ENCODE peak calls at places on chromosomes 4 and X, in six cellular contexts. H is astrocyte of the spinal cord; O is right cardiac atrium; C is AG04449; I is brain microvascular endothelial cell; Q is stimulated activated CD8-positive, alpha-beta memory T cell treated with anti-CD3 and anti-CD28 coated beads, Interleukin-12 subunit alpha, Interleukin-12 subunit beta, amount 100 ng/mL, for 1 hour. X is an unnamed sample.

GRCh38 chr4:100103671-100104070 is 86.6 kb downstream of the DDIT4L start:
- DNase-seq in H (no peak), O (no peak), C (no peak), I (no peak), Q (no peak), X (no peak)

GRCh38 chrX:136920001-136920400 is 39.5 kb upstream of the RBMX start:
- DNase-seq in H (peak; percentile 35), O (no peak), C (no peak), I (no peak), Q (no peak), X (no peak)

GRCh38 chrX:45851434-45851991 is 650.8 kb upstream of the DIPK2B start:
- DNase-seq in H (no peak), O (peak; percentile 44), C (no peak), I (no peak), Q (no peak), X (no peak)

GRCh38 chr4:165360041-165360782 is 18.6 kb upstream of the CPE start:
- DNase-seq in H (no peak), O (no peak), C (no peak), I (no peak), Q (no peak), X (no peak)

GRCh38 chr4:156946508-156947197 is 24.9 kb downstream of the PDGFC start:
- DNase-seq in H (peak; percentile 98), O (no peak), C (peak; percentile 93), I (peak; percentile 99), Q (no peak), X (no peak)

GRCh38 chrX:47573334-47574095 is 8.7 kb upstream of the TIMP1 start:
- DNase-seq in H (peak; percentile 39), O (peak; percentile 83), C (no peak), I (no peak), Q (no peak), X (peak; percentile 68)

GRCh38 chrX:71996826-71997225 is 86.2 kb downstream of the NHSL2 start:
- DNase-seq in H (no peak), O (peak; percentile 78), C (no peak), I (no peak), Q (no peak), X (no peak)

GRCh38 chr4:102492531-102493241 is 8.5 kb upstream of the NFKB1 start:
- DNase-seq in H (no peak), O (no peak), C (no peak), I (no peak), Q (no peak), X (no peak)

GRCh38 chr4:161463436-161463835 is 700.4 kb downstream of the FSTL5 start:
- DNase-seq in H (no peak), O (no peak), C (no peak), I (no peak), Q (no peak), X (no peak)

GRCh38 chrX:48474127-48474526 is 1.9 kb upstream of the FTSJ1 start:
- DNase-seq in H (no peak), O (no peak), C (no peak), I (no peak), Q (no peak), X (no peak)

GRCh38 chr4:53005149-53005546 is 143.0 kb downstream of the RASL11B start:
- DNase-seq in H (no peak), O (no peak), C (no peak), I (no peak), Q (no peak), X (no peak)

GRCh38 chrX:129347291-129347690 is 176.0 kb downstream of the SMARCA1 start:
- DNase-seq in H (no peak), O (no peak), C (no peak), I (no peak), Q (no peak), X (no peak)

GRCh38 chrX:40108084-40108958 is 10.6 kb upstream of the BCOR start:
- DNase-seq in H (peak; percentile 62), O (peak; percentile 76), C (no peak), I (no peak), Q (no peak), X (no peak)

GRCh38 chrX:9785944-9786741 is at the start of gene SHROOM2:
- DNase-seq in H (no peak), O (peak; percentile 64), C (no peak), I (no peak), Q (no peak), X (no peak)

GRCh38 chrX:9429767-9430166 is 35.1 kb upstream of the TBL1X start:
- DNase-seq in H (no peak), O (no peak), C (no peak), I (no peak), Q (no peak), X (no peak)

X was measured in Right ventricle myocardium inferior.